ENCODE peak calls at places on chromosomes 16 and 17, in seven cellular contexts. Y, X, D, H, V, S and J are unnamed samples.

GRCh38 chr17:70187383-70187782 is 18.1 kb downstream of the KCNJ2 start:
- DNase-seq in H (peak; percentile 34), Y (no peak), X (peak; percentile 8), S (peak; percentile 36), V (no peak), D (no peak), J (no peak)

GRCh38 chr17:4944163-4944553 is 4.1 kb downstream of the RNF167 start:
- DNase-seq in H (no peak), Y (no peak), X (no peak), D (no peak), S (no peak), V (no peak), J (no peak)

GRCh38 chr17:39772987-39773664 is 35.4 kb downstream of the GRB7 start:
- DNase-seq in Y (no peak), V (no peak), H (no peak), S (no peak), X (no peak), D (no peak), J (no peak)

GRCh38 chr16:61909074-61909473 is 127.2 kb downstream of the CDH8 start:
- DNase-seq in S (no peak), X (no peak), Y (no peak), V (no peak), D (no peak), H (no peak), J (no peak)

GRCh38 chr17:82754297-82755208 is 2.7 kb downstream of the TBCD start:
- DNase-seq in Y (no peak), X (no peak), V (peak; percentile 67), S (no peak), D (no peak), H (no peak), J (no peak)

GRCh38 chr17:4157618-4158333 is 14.8 kb downstream of the CYB5D2 start:
- DNase-seq in Y (no peak), H (no peak), D (no peak), S (no peak), X (no peak), V (no peak), J (no peak)

GRCh38 chr17:82126479-82127314 is 28.7 kb upstream of the FASN start:
- DNase-seq in X (no peak), D (no peak), Y (no peak), V (no peak), S (no peak), H (no peak), J (no peak)

GRCh38 chr17:17416007-17416399 is 60.8 kb upstream of the MED9 start:
- DNase-seq in D (no peak), H (peak; percentile 86), S (peak; percentile 79), Y (no peak), X (peak; percentile 63), V (peak; percentile 47), J (no peak)

GRCh38 chr16:89314357-89314756 is 96.9 kb downstream of the ZNF778 start:
- DNase-seq in S (no peak), D (no peak), V (no peak), H (no peak), X (no peak), Y (no peak), J (no peak)

GRCh38 chr17:16314189-16314588 is 39.1 kb downstream of the CENPV start:
- DNase-seq in X (no peak), S (no peak), Y (no peak), H (no peak), V (no peak), D (no peak), J (no peak)

GRCh38 chr16:526181-527014 is 1.1 kb upstream of the CAPN15 start:
- DNase-seq in H (peak; percentile 48), V (peak; percentile 78), S (no peak), X (no peak), Y (no peak), D (no peak), J (no peak)

GRCh38 chr17:17067277-17067676 is 25.0 kb downstream of the MPRIP start:
- DNase-seq in V (no peak), H (no peak), D (no peak), S (no peak), Y (no peak), X (peak; percentile 35), J (no peak)

GRCh38 chr16:85613609-85614337 is 651 bp downstream of the GSE1 start:
- DNase-seq in V (peak; percentile 93), D (peak; percentile 42), X (no peak), Y (peak; percentile 70), H (peak; percentile 14), S (peak; percentile 33), J (peak; percentile 89)

GRCh38 chr17:39094607-39095308 is 56.7 kb downstream of the PLXDC1 start:
- DNase-seq in Y (no peak), S (no peak), D (no peak), X (no peak), H (no peak), V (no peak), J (no peak)

GRCh38 chr16:19524866-19525723 is 1.4 kb downstream of the CCP110 start:
- DNase-seq in H (no peak), D (no peak), S (peak; percentile 32), Y (no peak), V (peak; percentile 25), X (no peak), J (no peak)

GRCh38 chr17:35086931-35087573 is 23.5 kb upstream of the RFFL start:
- DNase-seq in Y (no peak), X (no peak), D (no peak), H (no peak), V (no peak), S (no peak), J (no peak)

GRCh38 chr16:3578610-3579551 is 1.7 kb upstream of the NLRC3 start:
- DNase-seq in H (no peak), X (no peak), V (no peak), S (peak; percentile 36), Y (no peak), D (no peak), J (no peak)

GRCh38 chr16:75326333-75326732 is 74.9 kb upstream of the BCAR1 start:
- DNase-seq in H (no peak), Y (no peak), D (no peak), V (no peak), X (no peak), S (no peak), J (no peak)

GRCh38 chr17:491086-492014 is 138.7 kb upstream of the RPH3AL start:
- DNase-seq in S (no peak), V (peak; percentile 86), X (peak; percentile 26), H (peak; percentile 59), D (peak; percentile 37), Y (no peak), J (peak; percentile 60)
- TF ChIP-seq CTCF in S (no peak), V (no peak), X (peak; percentile 12), H (no peak), D (peak; percentile 23), Y (no peak), J (no peak)

DNA sequence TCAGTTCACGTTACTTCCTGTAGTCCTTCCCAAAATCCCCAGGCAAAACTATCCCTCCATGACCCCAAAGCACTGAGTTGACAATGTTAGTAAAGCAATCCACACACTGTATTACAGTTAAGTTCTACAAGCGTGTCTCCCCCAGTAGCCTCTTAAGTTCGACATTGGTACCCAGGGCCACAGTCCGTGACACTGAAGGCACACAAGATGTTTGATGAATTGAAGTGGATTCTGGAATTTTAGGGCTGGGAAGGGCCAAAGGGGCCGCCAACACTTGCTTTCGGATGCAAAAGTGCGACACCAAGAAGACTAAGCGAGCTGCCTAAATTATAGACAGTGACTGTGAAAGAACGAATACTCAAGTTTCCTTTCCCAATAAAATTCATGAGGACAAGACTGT is 1.5 kb downstream of the VPS35 start:
- DNase-seq in D (no peak), V (no peak), S (no peak), Y (no peak), X (no peak), H (no peak), J (no peak)
- H3K27ac ChIP-seq in D (no peak overlapping the region), V (no peak overlapping the region), S (no peak overlapping the region), Y (no peak overlapping the region), X (no peak overlapping the region), H (no peak overlapping the region), J (no peak overlapping the region)

DNA sequence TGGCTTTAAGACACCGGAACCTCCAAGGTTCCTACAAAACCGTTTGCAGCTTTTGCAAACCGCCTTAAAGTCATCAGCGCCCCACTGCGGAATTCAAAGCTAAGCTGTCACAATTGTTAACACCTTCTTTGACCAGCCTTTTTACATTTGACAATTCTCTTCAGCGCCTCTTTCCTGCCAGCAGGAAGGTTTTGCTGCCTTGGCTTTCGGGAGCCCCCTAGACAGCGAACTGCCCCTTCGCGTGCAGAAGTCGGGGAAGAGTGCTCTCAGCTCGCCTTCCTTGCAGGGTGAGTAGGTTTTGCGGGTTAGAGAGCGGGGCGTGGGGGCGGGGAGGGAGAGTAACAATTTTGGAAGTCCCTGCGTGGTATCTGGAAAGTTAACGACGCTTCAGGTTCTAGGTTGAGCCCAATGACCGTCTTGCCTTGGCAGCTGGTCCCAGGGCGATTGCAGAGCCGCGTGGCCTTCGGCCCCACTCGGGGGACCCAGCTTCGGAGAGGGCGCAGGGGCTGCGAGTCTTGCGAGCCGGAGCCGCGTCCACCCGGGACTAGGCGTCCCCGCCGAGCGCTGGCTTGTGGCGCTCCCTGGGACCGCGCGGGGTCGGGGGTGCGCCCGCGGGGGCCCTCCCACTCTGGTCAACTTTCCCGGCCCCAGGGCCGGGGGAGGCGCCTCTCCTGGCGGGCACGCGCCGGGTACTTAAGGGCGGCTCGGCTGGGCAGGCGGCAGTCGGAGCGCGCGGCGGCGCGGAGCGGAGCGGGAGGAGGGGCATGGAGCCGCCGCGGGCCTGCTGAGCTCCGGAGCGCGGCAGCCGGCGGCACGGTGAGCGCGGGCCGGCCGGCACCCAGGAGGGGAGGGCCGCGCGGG is at the start of gene HAS3:
- DNase-seq in S (peak; percentile 73), Y (no peak), H (peak; percentile 53), D (peak; percentile 52), V (peak; percentile 91), X (peak; percentile 44), J (peak; percentile 76)
- TF ChIP-seq CTCF in S (peak; percentile 64), Y (no peak), H (no peak), D (peak; percentile 39), V (peak; percentile 42), X (peak; percentile 59), J (no peak)

GRCh38 chr17:21353326-21354010 is 22.7 kb upstream of the KCNJ12 start:
- DNase-seq in Y (peak; percentile 37), H (peak; percentile 3), V (no peak), X (no peak), D (no peak), S (no peak), J (peak; percentile 6)
- H3K27ac ChIP-seq in Y (peak overlapping the region; percentile 58), H (no peak overlapping the region), V (no peak overlapping the region), X (no peak overlapping the region), D (no peak overlapping the region), S (no peak overlapping the region), J (no peak overlapping the region)

GRCh38 chr17:61337247-61337812 is 62.3 kb upstream of the TBX2 start:
- DNase-seq in H (peak; percentile 57), V (no peak), X (no peak), Y (no peak), D (no peak), S (no peak), J (no peak)
- TF ChIP-seq CTCF in H (peak; percentile 8), V (no peak), X (peak; percentile 13), Y (no peak), D (no peak), S (no peak), J (no peak)